ENCODE peak calls at places on chromosomes 12 and 14, in six cellular contexts. V, O, L, A, G and M are unnamed samples.

GRCh38 chr12:53325539-53326061 is 4.2 kb upstream of the AAAS start:
- DNase-seq in A (no peak), V (peak; percentile 34), O (no peak), G (peak; percentile 74), L (peak; percentile 34), M (no peak)

GRCh38 chr12:98725481-98726247 is 80.6 kb downstream of the APAF1 start:
- DNase-seq in G (peak; percentile 57), O (no peak), L (peak; percentile 19), V (no peak), A (no peak), M (no peak)

GRCh38 chr12:90305379-90305778 is 596.7 kb upstream of the ATP2B1 start:
- DNase-seq in A (no peak), L (no peak), G (no peak), V (no peak), O (no peak), M (no peak)

GRCh38 chr12:1841606-1842182 is 21.3 kb downstream of the LRTM2 start:
- DNase-seq in L (no peak), V (no peak), G (no peak), O (no peak), A (no peak), M (no peak)

GRCh38 chr14:67886221-67886620 is 66.6 kb downstream of the RAD51B start:
- DNase-seq in L (no peak), A (no peak), G (no peak), V (no peak), O (no peak), M (no peak)

GRCh38 chr12:130920711-130921381 is 32.9 kb upstream of the ADGRD1 start:
- DNase-seq in L (peak; percentile 51), V (no peak), O (no peak), G (peak; percentile 88), A (no peak), M (no peak)

GRCh38 chr12:27524839-27525238 is 833 bp downstream of the PPFIBP1 start:
- DNase-seq in L (peak; percentile 10), V (no peak), G (no peak), A (no peak), O (no peak), M (no peak)

GRCh38 chr12:113462117-113462774 is 9.4 kb downstream of the LHX5 start:
- DNase-seq in V (peak; percentile 55), A (no peak), O (peak; percentile 83), G (peak; percentile 86), L (peak; percentile 85), M (no peak)

GRCh38 chr12:114054982-114055381 is 88.9 kb upstream of the RBM19 start:
- DNase-seq in A (no peak), V (no peak), G (no peak), L (no peak), O (no peak), M (no peak)

GRCh38 chr14:55711171-55711811 is 131.3 kb downstream of the KTN1 start:
- DNase-seq in A (no peak), V (no peak), L (no peak), O (no peak), G (no peak), M (no peak)

GRCh38 chr12:113955109-113955970 is 10.8 kb downstream of the RBM19 start:
- DNase-seq in A (no peak), G (no peak), O (peak; percentile 31), V (no peak), L (peak; percentile 70), M (no peak)

GRCh38 chr12:122031342-122032216 is 9.9 kb downstream of the BCL7A start:
- DNase-seq in O (peak; percentile 47), G (peak; percentile 72), L (peak; percentile 51), V (peak; percentile 61), A (no peak), M (no peak)

GRCh38 chr12:96861656-96862055 is 45.4 kb upstream of the NEDD1 start:
- DNase-seq in G (no peak), A (no peak), V (no peak), L (no peak), O (no peak), M (no peak)

GRCh38 chr12:2826721-2827515 is 7.9 kb downstream of the NRIP2 start:
- DNase-seq in L (no peak), V (no peak), A (no peak), O (no peak), G (peak; percentile 42), M (no peak)

DNA sequence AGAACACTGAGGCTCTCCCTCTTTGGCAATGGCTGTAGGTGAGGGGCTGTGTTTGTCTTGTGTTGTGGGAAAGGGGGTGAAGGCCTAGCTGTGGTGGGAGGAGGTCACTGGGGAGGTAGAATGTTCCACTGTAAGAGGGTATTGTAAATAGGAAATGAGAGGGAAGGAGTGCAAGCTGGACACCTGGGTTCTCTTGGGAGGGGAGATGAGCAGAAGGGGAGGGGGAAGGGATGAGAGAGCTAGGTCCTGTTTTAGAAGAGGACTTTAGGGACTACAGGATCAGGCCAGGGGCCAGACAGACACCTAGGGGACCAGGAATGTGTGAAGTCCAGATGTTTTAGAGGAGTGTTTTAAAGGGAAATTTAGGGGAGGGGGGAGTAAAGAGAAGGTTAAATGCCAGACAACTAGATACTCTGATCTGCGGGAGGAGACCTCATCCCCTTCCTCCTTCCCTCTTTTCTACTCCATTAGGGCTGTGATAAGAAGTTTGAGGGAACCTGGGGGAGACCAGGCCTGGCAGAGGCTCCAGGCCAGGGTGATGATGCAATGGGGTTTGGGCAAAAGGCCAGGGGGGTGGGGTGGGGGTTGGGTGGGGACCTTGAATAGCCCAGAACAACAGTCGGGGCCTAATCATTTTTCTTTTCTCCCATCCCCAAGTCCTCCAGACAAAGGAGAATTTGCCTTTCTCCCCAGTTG is 2.0 kb downstream of the ITGA5 start:
- DNase-seq in V (no peak), G (no peak), A (no peak), L (no peak), O (no peak), M (no peak)
- TF ChIP-seq CTCF in V (no peak), G (no peak), A (no peak), L (no peak), O (no peak), M (no peak)

GRCh38 chr12:104643093-104643646 is 186.4 kb downstream of the CHST11 start:
- DNase-seq in L (no peak), G (no peak), A (no peak), V (no peak), O (no peak), M (no peak)

GRCh38 chr12:104638218-104638617 is 181.5 kb downstream of the CHST11 start:
- DNase-seq in O (no peak), A (no peak), V (no peak), L (no peak), G (no peak), M (no peak)

GRCh38 chr12:104638760-104639319 is 182.1 kb downstream of the CHST11 start:
- DNase-seq in A (no peak), O (no peak), G (no peak), L (no peak), V (no peak), M (no peak)

GRCh38 chr12:104643921-104644669 is 187.3 kb downstream of the CHST11 start:
- DNase-seq in V (peak; percentile 26), O (no peak), A (no peak), L (no peak), G (no peak), M (no peak)

DNA sequence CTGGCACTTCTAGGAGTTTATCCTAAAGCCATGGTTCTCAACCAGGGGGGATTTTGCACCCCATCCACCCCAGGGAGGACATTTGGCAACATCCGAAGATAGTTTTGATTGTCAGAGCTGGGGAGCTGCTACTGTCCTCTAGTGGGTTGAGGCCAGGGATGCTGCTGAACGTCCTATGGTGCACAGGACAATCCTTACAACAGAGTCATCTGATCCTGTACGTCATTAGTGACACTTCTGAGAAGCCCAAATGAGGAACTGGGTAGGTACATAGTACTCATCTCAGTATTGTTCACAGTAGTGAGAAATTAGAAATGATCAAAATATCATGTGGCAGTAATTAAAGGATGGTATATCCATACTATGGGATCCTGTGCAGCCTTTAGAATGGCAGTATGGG is 185.1 kb downstream of the CHST11 start:
- DNase-seq in G (no peak), A (no peak), L (no peak), V (peak; percentile 44), O (no peak), M (no peak)
- TF ChIP-seq CTCF in G (no peak), A (no peak), L (no peak), V (no peak), O (no peak), M (no peak)

DNA sequence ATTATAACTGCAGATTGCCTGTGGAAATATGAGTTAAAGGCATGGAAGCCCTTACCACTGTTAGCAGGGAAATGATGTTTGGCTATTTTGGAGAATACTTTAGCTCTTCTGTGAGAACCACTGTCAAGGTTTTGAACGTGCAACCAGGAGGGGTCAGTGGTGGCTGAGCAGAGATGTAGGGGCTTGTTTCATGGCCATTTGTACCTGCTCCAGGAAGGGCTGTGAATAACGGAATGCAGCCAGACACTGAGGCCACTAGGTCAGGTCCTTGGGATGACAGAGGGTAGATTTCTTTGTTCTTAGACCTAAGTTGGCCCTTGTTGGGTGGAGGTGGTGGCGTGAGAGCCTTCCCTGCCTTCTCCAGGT is 8.3 kb downstream of the TRAF3 start:
- DNase-seq in O (no peak), V (no peak), G (no peak), A (no peak), L (no peak), M (no peak)
- TF ChIP-seq CTCF in O (no peak), V (no peak), G (no peak), A (no peak), L (no peak), M (no peak)

GRCh38 chr12:4587108-4587507 is 25.1 kb downstream of the DYRK4 start:
- DNase-seq in O (no peak), V (no peak), L (no peak), G (no peak), A (no peak), M (no peak)
- TF ChIP-seq CTCF in O (no peak), V (no peak), L (no peak), G (no peak), A (no peak), M (no peak)

GRCh38 chr14:100827751-100828447 is 2.0 kb downstream of the MEG3 start:
- DNase-seq in G (no peak), L (no peak), O (no peak), V (no peak), A (no peak), M (no peak)
- TF ChIP-seq CTCF in G (peak; percentile 21), L (no peak), O (no peak), V (no peak), A (no peak), M (no peak)

GRCh38 chr12:57990241-57990883 is 49.0 kb downstream of the ATP23 start:
- DNase-seq in O (no peak), V (no peak), L (no peak), G (no peak), A (no peak), M (no peak)

GRCh38 chr12:57989837-57990236 is 48.5 kb downstream of the ATP23 start:
- DNase-seq in A (no peak), O (no peak), G (no peak), L (no peak), V (no peak), M (no peak)

GRCh38 chr12:57992001-57992400 is 50.6 kb downstream of the ATP23 start:
- DNase-seq in A (no peak), G (no peak), O (no peak), V (no peak), L (no peak), M (no peak)

GRCh38 chr12:57993834-57994233 is 52.5 kb downstream of the ATP23 start:
- DNase-seq in G (no peak), V (no peak), A (no peak), O (no peak), L (no peak), M (no peak)

GRCh38 chr12:57993030-57993429 is 51.7 kb downstream of the ATP23 start:
- DNase-seq in L (no peak), A (no peak), O (no peak), G (no peak), V (no peak), M (no peak)
- TF ChIP-seq CTCF in L (peak; percentile 46), A (peak; percentile 45), O (no peak), G (no peak), V (no peak), M (peak; percentile 12)

GRCh38 chr12:112013601-112014402 is 576 bp downstream of the ERP29 start:
- DNase-seq in A (no peak), O (peak; percentile 26), L (peak; percentile 89), G (peak; percentile 71), V (peak; percentile 49), M (peak; percentile 75)
- TF ChIP-seq CTCF in A (peak; percentile 29), O (peak; percentile 21), L (no peak), G (no peak), V (no peak), M (peak; percentile 40)